ENCODE peak calls at places on chromosomes 2 and 18, in six cellular contexts. S is lower lobe of right lung; I is endothelial cell of umbilical vein; E is frontal cortex; J is T-helper 2 cell; A is stimulated activated CD8-positive, alpha-beta memory T cell treated with anti-CD3 and anti-CD28 coated beads, Interleukin-2, amount 100 ng/mL, for 1 hour. K is an unnamed sample.

GRCh38 chr2:88452980-88453582 is 588 bp upstream of the FOXI3 start:
- DNase-seq in J (no peak), A (no peak), S (no peak), E (no peak), I (peak), K (no peak)

GRCh38 chr2:31354837-31355236 is 59.7 kb downstream of the XDH start:
- DNase-seq in I (no peak), S (no peak), J (no peak), E (no peak), A (no peak), K (no peak)

GRCh38 chr2:121345887-121346286 is 60.9 kb upstream of the TFCP2L1 start:
- DNase-seq in J (no peak), S (no peak), I (no peak), E (no peak), A (no peak), K (no peak)

GRCh38 chr2:233064526-233065199 is 4.5 kb downstream of the INPP5D start:
- DNase-seq in S (no peak), E (no peak), I (no peak), A (no peak), J (no peak), K (no peak)

GRCh38 chr2:95327861-95328260 is 30.7 kb downstream of the KCNIP3 start:
- DNase-seq in S (no peak), A (no peak), J (no peak), E (no peak), I (no peak), K (no peak)

GRCh38 chr2:181586569-181587076 is 70.3 kb downstream of the CERKL start:
- DNase-seq in S (no peak), A (no peak), E (no peak), J (no peak), I (no peak), K (peak)

GRCh38 chr2:214410128-214410775 is 602 bp upstream of the VWC2L start:
- DNase-seq in J (no peak), I (no peak), E (no peak), A (no peak), S (no peak), K (no peak)

GRCh38 chr2:170047331-170048065 is 130.4 kb upstream of the MYO3B start:
- DNase-seq in E (no peak), J (no peak), A (no peak), S (no peak), I (no peak), K (no peak)

GRCh38 chr18:71398530-71398929 is 1109.7 kb downstream of the SOCS6 start:
- DNase-seq in S (no peak), J (no peak), A (no peak), I (peak), E (peak), K (no peak)

GRCh38 chr2:181656450-181657261 is at the start of gene CERKL:
- DNase-seq in J (no peak), S (peak), E (peak), I (no peak), A (no peak), K (peak)

GRCh38 chr2:186641807-186642321 is 52.0 kb upstream of the FAM171B start:
- DNase-seq in J (no peak), I (peak), S (no peak), E (peak), A (no peak), K (no peak)

GRCh38 chr18:7579176-7579922 is 12.2 kb downstream of the PTPRM start:
- DNase-seq in E (no peak), A (no peak), S (no peak), J (no peak), I (no peak), K (no peak)

GRCh38 chr18:33612632-33613031 is 34.6 kb downstream of the ASXL3 start:
- DNase-seq in I (no peak), E (no peak), J (no peak), A (no peak), S (no peak), K (no peak)

GRCh38 chr2:217551229-217551909 is 451.4 kb downstream of the TNS1 start:
- DNase-seq in E (no peak), I (no peak), A (no peak), J (no peak), S (no peak), K (no peak)

GRCh38 chr2:240235149-240235803 is 94.8 kb upstream of the OTOS start:
- DNase-seq in J (no peak), E (no peak), I (no peak), A (no peak), S (peak), K (no peak)

GRCh38 chr18:46477425-46478011 is 179.5 kb downstream of the LOXHD1 start:
- DNase-seq in I (no peak), J (no peak), A (no peak), E (no peak), S (no peak), K (no peak)

GRCh38 chr2:54122171-54122935 is 6.9 kb downstream of the ACYP2 start:
- DNase-seq in I (no peak), S (no peak), A (no peak), J (no peak), E (no peak), K (no peak)

GRCh38 chr2:207133493-207133861 is 32.3 kb downstream of the KLF7 start:
- DNase-seq in I (no peak), J (no peak), A (no peak), E (no peak), S (no peak), K (no peak)

GRCh38 chr18:48902856-48903601 is 47.7 kb downstream of the SMAD7 start:
- DNase-seq in E (no peak), S (no peak), I (peak), A (no peak), J (no peak), K (no peak)

GRCh38 chr2:196677404-196677803 is 37.9 kb downstream of the CCDC150 start:
- DNase-seq in A (no peak), J (no peak), S (no peak), E (no peak), I (no peak), K (no peak)

GRCh38 chr2:160294339-160294803 is 94.3 kb upstream of the ITGB6 start:
- DNase-seq in J (no peak), A (no peak), E (no peak), I (peak), S (no peak), K (no peak)

GRCh38 chr2:75545917-75546316 is 14.8 kb downstream of the EVA1A start:
- DNase-seq in I (no peak), J (no peak), A (no peak), S (no peak), E (no peak), K (no peak)

GRCh38 chr2:174951746-174952145 is 53.4 kb downstream of the CHN1 start:
- DNase-seq in E (no peak), A (no peak), I (no peak), S (no peak), J (no peak), K (no peak)

GRCh38 chr2:202249521-202249850 is 11.1 kb upstream of the SUMO1 start:
- DNase-seq in A (no peak), J (no peak), S (no peak), I (peak), E (no peak), K (no peak)

GRCh38 chr2:19632327-19633040 is 269.3 kb downstream of the TTC32 start:
- DNase-seq in E (no peak), S (no peak), J (no peak), I (no peak), A (no peak), K (no peak)

GRCh38 chr2:128396500-128396891 is 77.8 kb upstream of the HS6ST1 start:
- DNase-seq in J (no peak), I (no peak), S (no peak), A (no peak), E (no peak), K (no peak)

GRCh38 chr2:187590175-187590574 is 35.9 kb upstream of the TFPI start:
- DNase-seq in S (no peak), J (no peak), I (no peak), A (no peak), E (no peak), K (no peak)

GRCh38 chr2:185456517-185456916 is 282.1 kb upstream of the FSIP2 start:
- DNase-seq in A (no peak), J (no peak), I (no peak), S (no peak), E (no peak), K (no peak)

GRCh38 chr2:36677995-36678605 is 18.4 kb upstream of the VIT start:
- DNase-seq in S (no peak), J (no peak), E (no peak), A (no peak), I (no peak), K (no peak)

GRCh38 chr2:98749053-98749450 is 18.1 kb upstream of the MGAT4A start:
- DNase-seq in J (no peak), S (no peak), A (no peak), E (no peak), I (no peak), K (no peak)

GRCh38 chr18:44839239-44839666 is 158.6 kb downstream of the SETBP1 start:
- DNase-seq in E (peak), J (peak), A (peak), S (peak), I (peak), K (peak)

GRCh38 chr2:75547345-75548035 is 13.2 kb downstream of the EVA1A start:
- DNase-seq in E (no peak), A (no peak), S (no peak), I (peak), J (no peak), K (no peak)

GRCh38 chr2:83331810-83332209 is 1127.3 kb downstream of the SUCLG1 start:
- DNase-seq in J (no peak), I (no peak), S (no peak), E (no peak), A (no peak), K (no peak)

GRCh38 chr18:23921716-23922285 is 92.8 kb upstream of the TTC39C start:
- DNase-seq in I (no peak), S (no peak), A (no peak), J (no peak), E (no peak), K (no peak)

GRCh38 chr2:17228461-17228860 is 289.8 kb downstream of the RAD51AP2 start:
- DNase-seq in S (no peak), A (no peak), J (no peak), E (no peak), I (no peak), K (no peak)